ENCODE peak calls at places on chromosomes 16 and 17, in five cellular contexts. X is stimulated activated CD4-positive, alpha-beta T cell treated with anti-CD3 and anti-CD28 coated beads, Interleukin-12 subunit alpha, Interleukin-12 subunit beta, amount 100 ng/mL, for 24 hours; D is M059J; Z is activated gamma-delta T cell treated with anti-CD3 and anti-CD28 coated beads, Interleukin-2, amount 50 U/mL, for 16 hours; C is neural crest cell. Q is an unnamed sample.
A peak's percentile ranks its signal among the peaks of the same experiment; 100 is the strongest.

GRCh38 chr16:2784536-2785100 is 2.7 kb downstream of the PRSS33 start:
- DNase-seq in X (no peak), D (no peak), Z (no peak), C (no peak), Q (no peak)

GRCh38 chr17:48262982-48263586 is 155.5 kb downstream of the SNX11 start:
- DNase-seq in X (no peak), D (peak; percentile 26), Z (no peak), C (no peak), Q (no peak)

GRCh38 chr17:74199306-74200092 is 4.0 kb upstream of the RPL38 start:
- DNase-seq in X (peak; percentile 54), D (peak; percentile 49), Z (peak; percentile 47), C (peak; percentile 85), Q (no peak)

GRCh38 chr16:11183951-11184350 is 72.1 kb downstream of the SOCS1 start:
- DNase-seq in X (no peak), D (no peak), Z (no peak), C (no peak), Q (no peak)

GRCh38 chr17:39921323-39921722 is 2.9 kb upstream of the GSDMB start:
- DNase-seq in X (peak; percentile 10), D (no peak), Z (no peak), C (no peak), Q (no peak)

GRCh38 chr17:31158741-31159377 is 64.1 kb downstream of the NF1 start:
- DNase-seq in X (no peak), D (no peak), Z (no peak), C (no peak), Q (no peak)

GRCh38 chr16:68668266-68668665 is 23.2 kb downstream of the CDH3 start:
- DNase-seq in X (peak; percentile 14), D (peak; percentile 90), Z (no peak), C (no peak), Q (no peak)

GRCh38 chr16:10121496-10121895 is 60.7 kb downstream of the GRIN2A start:
- DNase-seq in X (no peak), D (peak; percentile 94), Z (no peak), C (no peak), Q (peak; percentile 16)

GRCh38 chr17:57577751-57578607 is 167.1 kb downstream of the CCDC182 start:
- DNase-seq in X (no peak), D (peak; percentile 49), Z (no peak), C (peak; percentile 30), Q (peak; percentile 52)

GRCh38 chr17:21191698-21192097 is 22.3 kb downstream of the TMEM11 start:
- DNase-seq in X (no peak), D (no peak), Z (no peak), C (no peak), Q (no peak)

GRCh38 chr17:48100591-48101011 is 677 bp downstream of the CBX1 start:
- DNase-seq in X (no peak), D (peak; percentile 67), Z (no peak), C (peak; percentile 62), Q (peak; percentile 72)

GRCh38 chr16:85449195-85449884 is 163.8 kb upstream of the GSE1 start:
- DNase-seq in X (no peak), D (no peak), Z (no peak), C (no peak), Q (no peak)

GRCh38 chr17:40341808-40342574 is 22.5 kb downstream of the GJD3 start:
- DNase-seq in X (no peak), D (peak; percentile 67), Z (no peak), C (no peak), Q (no peak)

GRCh38 chr17:82963104-82963950 is 116.1 kb upstream of the METRNL start:
- DNase-seq in X (peak; percentile 20), D (peak; percentile 55), Z (peak; percentile 6), C (peak; percentile 71), Q (no peak)

GRCh38 chr17:67931227-67931626 is 65.0 kb downstream of the C17orf58 start:
- DNase-seq in X (no peak), D (no peak), Z (no peak), C (no peak), Q (no peak)

GRCh38 chr17:28727727-28728363 is 743 bp upstream of the NEK8 start:
- DNase-seq in X (peak; percentile 89), D (peak; percentile 82), Z (peak; percentile 81), C (peak; percentile 40), Q (peak; percentile 64)

GRCh38 chr17:60073621-60074020 is 5.1 kb downstream of the HEATR6 start:
- DNase-seq in X (no peak), D (no peak), Z (no peak), C (no peak), Q (no peak)

GRCh38 chr16:67431805-67432476 is 1.0 kb downstream of the HSD11B2 start:
- DNase-seq in X (no peak), D (no peak), Z (no peak), C (no peak), Q (no peak)

GRCh38 chr17:78798695-78799559 is 16.9 kb upstream of the CYTH1 start:
- DNase-seq in X (no peak), D (peak; percentile 21), Z (no peak), C (no peak), Q (no peak)

GRCh38 chr17:47895254-47895855 is 681 bp upstream of the SP2 start:
- DNase-seq in X (peak; percentile 10), D (peak; percentile 32), Z (peak; percentile 6), C (no peak), Q (peak; percentile 22)

GRCh38 chr17:2594657-2595085 is 1.2 kb downstream of the PAFAH1B1 start:
- DNase-seq in X (no peak), D (peak; percentile 4), Z (no peak), C (no peak), Q (no peak)